ENCODE peak calls at places on chromosomes 16 and 17, in six cellular contexts. U is brain microvascular endothelial cell; T is heart right ventricle; G is tibial artery; A is upper lobe of right lung; Y is CD8-positive, alpha-beta T cell. B is an unnamed sample.

GRCh38 chr17:45171338-45172231 is 9.9 kb downstream of the HEXIM2 start:
- DNase-seq in T (no peak), U (no peak), A (peak; percentile 71), Y (no peak), G (peak; percentile 74), B (no peak)

GRCh38 chr17:50558091-50558490 is 2.4 kb upstream of the CACNA1G start:
- DNase-seq in G (no peak), A (no peak), U (no peak), T (no peak), Y (no peak), B (no peak)

GRCh38 chr17:55298111-55298510 is 33.4 kb downstream of the HLF start:
- DNase-seq in U (no peak), A (no peak), G (no peak), T (no peak), Y (no peak), B (no peak)

GRCh38 chr16:12461201-12461600 is 342.5 kb downstream of the CPPED1 start:
- DNase-seq in T (no peak), G (no peak), A (no peak), Y (no peak), U (no peak), B (peak; percentile 8)

GRCh38 chr16:22373662-22374310 is 633 bp downstream of the CDR2 start:
- DNase-seq in G (peak; percentile 75), A (peak; percentile 77), Y (peak; percentile 15), U (no peak), T (peak; percentile 47), B (no peak)

GRCh38 chr17:4806770-4807533 is at the start of gene PLD2:
- DNase-seq in Y (peak; percentile 77), U (peak; percentile 47), T (peak; percentile 89), A (peak; percentile 95), G (peak; percentile 89), B (no peak)

GRCh38 chr16:70778901-70779309 is 22.1 kb downstream of the VAC14 start:
- DNase-seq in Y (no peak), G (peak; percentile 87), A (peak; percentile 51), T (peak; percentile 49), U (peak; percentile 83), B (peak; percentile 89)

GRCh38 chr17:78974635-78975591 is 4.8 kb downstream of the LGALS3BP start:
- DNase-seq in T (peak; percentile 59), G (peak; percentile 92), A (peak; percentile 87), U (peak; percentile 68), Y (no peak), B (peak; percentile 55)

GRCh38 chr17:37824534-37825485 is 80.0 kb upstream of the HNF1B start:
- DNase-seq in T (no peak), G (no peak), U (peak; percentile 77), Y (no peak), A (no peak), B (peak; percentile 61)

GRCh38 chr17:17866425-17866824 is 29.6 kb upstream of the SREBF1 start:
- DNase-seq in A (no peak), Y (no peak), T (no peak), U (no peak), G (no peak), B (no peak)

GRCh38 chr16:23434380-23434779 is 18.6 kb downstream of the COG7 start:
- DNase-seq in G (no peak), Y (no peak), T (no peak), U (no peak), A (no peak), B (peak; percentile 63)

GRCh38 chr17:55825213-55825612 is 74.4 kb downstream of the PCTP start:
- DNase-seq in Y (no peak), U (no peak), A (no peak), T (no peak), G (no peak), B (no peak)

GRCh38 chr17:76130473-76130872 is 10.6 kb downstream of the FOXJ1 start:
- DNase-seq in A (no peak), U (no peak), T (no peak), G (no peak), Y (no peak), B (no peak)

GRCh38 chr17:67484261-67484660 is 107.2 kb downstream of the PITPNC1 start:
- DNase-seq in A (no peak), G (no peak), T (no peak), Y (no peak), U (no peak), B (no peak)

GRCh38 chr17:48610282-48611211 is at the start of gene HOXB7:
- DNase-seq in G (no peak), Y (peak; percentile 57), T (peak; percentile 57), A (peak; percentile 80), U (no peak), B (no peak)

GRCh38 chr17:6476834-6477210 is 32.6 kb downstream of the PIMREG start:
- DNase-seq in U (no peak), T (no peak), G (no peak), A (no peak), Y (no peak), B (no peak)

GRCh38 chr16:11047057-11047456 is 102.7 kb downstream of the CLEC16A start:
- DNase-seq in Y (no peak), A (no peak), T (no peak), G (no peak), U (no peak), B (peak; percentile 72)

DNA sequence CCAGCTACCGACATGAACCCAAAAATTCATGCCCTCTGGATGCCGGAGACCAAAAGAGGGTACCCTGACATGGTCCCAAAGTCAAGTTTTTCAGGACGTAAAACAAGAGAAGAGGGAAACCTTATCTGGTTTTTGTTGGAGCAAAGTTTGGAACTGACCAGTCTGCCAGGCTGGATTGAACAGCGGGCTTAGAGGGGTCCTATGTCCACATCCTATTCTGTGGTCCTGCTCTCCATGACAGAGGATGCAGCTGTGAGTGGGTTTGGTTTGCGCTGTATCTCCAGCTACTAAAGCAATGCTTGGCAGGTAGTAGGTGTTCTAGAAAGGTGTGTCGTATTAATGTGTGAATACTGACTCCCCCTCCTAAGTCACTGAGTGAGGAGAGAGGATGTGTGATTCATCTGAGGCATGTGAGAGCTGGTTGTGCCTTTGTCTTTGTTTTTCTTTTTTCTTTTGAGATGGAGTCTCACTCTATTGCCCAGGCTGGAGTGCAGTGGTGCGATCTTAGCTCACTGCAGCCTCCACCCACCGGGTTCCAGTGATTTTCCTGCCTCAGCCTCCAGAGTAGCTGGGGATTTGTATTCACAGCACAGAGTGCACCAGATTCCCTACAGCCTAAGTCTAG is 31.0 kb downstream of the PMM2 start:
- DNase-seq in U (no peak), A (no peak), Y (no peak), T (no peak), G (no peak), B (no peak)
- H3K27ac ChIP-seq in U (no peak overlapping the region), A (no peak overlapping the region), Y (no peak overlapping the region), T (no peak overlapping the region), G (no peak overlapping the region), B (no peak overlapping the region)

GRCh38 chr17:81329927-81330883 is 35.1 kb upstream of the SLC38A10 start:
- DNase-seq in T (no peak), Y (no peak), A (peak; percentile 84), U (no peak), G (no peak), B (no peak)

GRCh38 chr17:81328925-81329278 is 33.8 kb upstream of the SLC38A10 start:
- DNase-seq in Y (no peak), U (no peak), G (no peak), T (no peak), A (no peak), B (no peak)

GRCh38 chr17:81328489-81328888 is 33.4 kb upstream of the SLC38A10 start:
- DNase-seq in U (no peak), T (no peak), A (peak; percentile 83), Y (no peak), G (no peak), B (no peak)

GRCh38 chr17:81330884-81331245 is 35.8 kb upstream of the SLC38A10 start:
- DNase-seq in Y (no peak), T (no peak), G (no peak), U (no peak), A (no peak), B (no peak)

GRCh38 chr17:81329279-81329926 is 34.3 kb upstream of the SLC38A10 start:
- DNase-seq in Y (no peak), A (peak; percentile 94), G (peak; percentile 82), T (peak; percentile 78), U (peak; percentile 76), B (peak; percentile 60)
- H3K27ac ChIP-seq in Y (no peak overlapping the region), A (peak overlapping the region; percentile 81), G (no peak overlapping the region), T (peak overlapping the region; percentile 67), U (no peak overlapping the region), B (peak overlapping the region; percentile 39)

DNA sequence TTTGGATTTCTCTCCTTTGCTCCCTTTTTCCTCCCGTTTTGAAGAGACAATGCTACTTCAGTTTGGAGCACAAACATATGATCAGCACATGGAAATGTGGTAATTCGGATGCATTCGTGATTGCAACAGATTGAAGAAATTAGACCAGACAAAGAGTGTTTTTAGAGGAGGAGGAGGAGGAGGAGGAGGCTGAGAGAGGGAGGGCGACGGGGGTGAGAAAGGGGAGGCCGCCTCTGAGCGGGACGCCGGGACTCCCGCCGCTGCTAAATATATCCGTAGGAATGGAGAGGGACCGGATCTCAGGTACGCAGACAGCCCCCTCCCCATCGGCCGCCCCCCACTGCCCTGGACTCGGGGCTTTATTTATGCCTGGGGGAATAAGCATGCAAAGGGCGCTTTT is 179.3 kb downstream of the SEC14L1 start:
- DNase-seq in U (no peak), A (peak; percentile 69), G (peak; percentile 80), T (no peak), Y (no peak), B (no peak)
- H3K27ac ChIP-seq in U (peak overlapping the region; percentile 96), A (peak overlapping the region; percentile 89), G (peak overlapping the region; percentile 92), T (peak overlapping the region; percentile 81), Y (no peak overlapping the region), B (peak overlapping the region; percentile 81)

DNA sequence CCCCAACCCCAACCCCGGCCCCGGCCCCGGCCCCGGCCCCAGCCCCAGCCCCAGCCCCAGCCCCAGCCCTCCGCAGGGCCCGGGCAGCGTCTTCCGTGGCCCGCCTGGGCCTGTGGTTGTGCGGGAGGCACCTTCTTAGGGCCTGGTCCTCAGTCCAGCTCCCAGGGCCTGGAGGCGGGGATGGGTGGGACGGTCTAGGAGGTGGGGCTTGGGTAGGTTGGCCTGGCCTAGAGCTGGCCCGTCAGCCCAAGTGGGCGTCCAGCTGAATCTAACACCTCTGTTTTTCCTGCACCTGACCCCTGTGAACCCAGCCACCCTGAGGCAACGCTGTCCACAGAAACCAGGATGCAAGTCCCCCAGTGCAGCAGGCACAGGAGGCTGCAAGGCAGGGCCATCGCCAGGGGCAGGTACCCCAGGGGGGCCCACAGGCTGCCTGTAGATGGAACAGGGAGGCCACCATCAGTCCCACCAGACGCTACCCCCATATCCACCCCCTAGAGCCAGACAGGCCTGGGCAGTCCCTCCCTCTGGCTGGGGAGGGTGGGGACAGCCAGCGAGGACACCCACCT is 8.8 kb downstream of the MSLN start:
- DNase-seq in T (no peak), G (no peak), Y (no peak), U (no peak), A (no peak), B (no peak)
- H3K27ac ChIP-seq in T (no peak overlapping the region), G (no peak overlapping the region), Y (no peak overlapping the region), U (no peak overlapping the region), A (no peak overlapping the region), B (no peak overlapping the region)

GRCh38 chr16:86498661-86499493 is 11.4 kb upstream of the FOXF1 start:
- DNase-seq in A (no peak), G (no peak), U (no peak), T (no peak), Y (no peak), B (no peak)

GRCh38 chr16:86501989-86502855 is 8.1 kb upstream of the FOXF1 start:
- DNase-seq in G (no peak), T (no peak), Y (no peak), U (no peak), A (no peak), B (no peak)

GRCh38 chr16:86498155-86498651 is 12.1 kb upstream of the FOXF1 start:
- DNase-seq in T (no peak), G (no peak), Y (no peak), U (no peak), A (no peak), B (no peak)

GRCh38 chr16:86500708-86501510 is 9.4 kb upstream of the FOXF1 start:
- DNase-seq in T (no peak), A (no peak), G (no peak), U (no peak), Y (no peak), B (no peak)

GRCh38 chr16:86499889-86500707 is 10.2 kb upstream of the FOXF1 start:
- DNase-seq in U (no peak), Y (no peak), T (no peak), G (no peak), A (no peak), B (no peak)
- H3K27ac ChIP-seq in U (no peak overlapping the region), Y (no peak overlapping the region), T (no peak overlapping the region), G (no peak overlapping the region), A (peak overlapping the region; percentile 58), B (no peak overlapping the region)

B was measured in AG04450.